ENCODE peak calls at places on chromosomes 2 and 18, in seven cellular contexts. P is HCT116, Q is H1, H is HepG2, N is A549, M is GM12878, I is K562. Z is an unnamed sample.

GRCh38 chr2:40535891-40536290 is 84.0 kb upstream of the SLC8A1 start:
- DNase-seq in Q (no peak), I (no peak), P (no peak), M (no peak), H (no peak), N (no peak), Z (no peak)

GRCh38 chr2:137987011-137987410 is 22.7 kb downstream of the HNMT start:
- DNase-seq in H (no peak), I (no peak), N (no peak), P (no peak), M (no peak), Q (no peak), Z (no peak)

GRCh38 chr2:218003994-218004419 is 1.2 kb upstream of the TNS1 start:
- DNase-seq in P (no peak), I (no peak), M (no peak), N (peak), Q (no peak), H (no peak), Z (peak)

GRCh38 chr2:183248866-183249567 is 124.8 kb downstream of the NUP35 start:
- DNase-seq in N (peak), Q (no peak), M (no peak), H (peak), P (peak), I (peak), Z (peak)

GRCh38 chr2:218995972-218996644 is 2.9 kb upstream of the CRYBA2 start:
- DNase-seq in H (peak), I (peak), P (peak), M (no peak), N (peak), Q (no peak), Z (peak)

GRCh38 chr2:216308532-216308931 is 63.8 kb downstream of the MARCHF4 start:
- DNase-seq in I (no peak), P (no peak), N (no peak), M (no peak), H (no peak), Q (no peak), Z (peak)

GRCh38 chr2:136389809-136390208 is 271.9 kb upstream of the CXCR4 start:
- DNase-seq in Q (no peak), I (no peak), M (no peak), H (no peak), P (no peak), N (no peak), Z (no peak)

GRCh38 chr2:51997571-51997970 is 965.6 kb upstream of the NRXN1 start:
- DNase-seq in H (no peak), M (no peak), N (peak), P (peak), Q (no peak), I (no peak), Z (no peak)

GRCh38 chr2:235384624-235385023 is 109.2 kb upstream of the AGAP1 start:
- DNase-seq in N (no peak), P (no peak), Q (no peak), I (no peak), M (no peak), H (no peak), Z (no peak)

GRCh38 chr2:52289776-52290175 is 1257.8 kb upstream of the NRXN1 start:
- DNase-seq in I (no peak), M (no peak), Q (no peak), H (no peak), N (no peak), P (no peak), Z (peak)

GRCh38 chr18:59929621-59930295 is 30.0 kb downstream of the PMAIP1 start:
- DNase-seq in Q (no peak), M (no peak), I (no peak), H (no peak), N (no peak), P (no peak), Z (peak)

GRCh38 chr2:196925768-196926561 is 542 bp downstream of the PGAP1 start:
- DNase-seq in H (peak), P (no peak), Q (no peak), M (no peak), I (peak), N (peak), Z (peak)

GRCh38 chr2:133418021-133418420 is 150.2 kb downstream of the NCKAP5 start:
- DNase-seq in H (no peak), M (peak), N (no peak), P (no peak), Q (no peak), I (no peak), Z (no peak)

GRCh38 chr2:24009680-24010476 is at the start of gene MFSD2B:
- DNase-seq in H (no peak), P (no peak), M (no peak), N (no peak), I (peak), Q (no peak), Z (no peak)

GRCh38 chr18:68735498-68736343 is 20.8 kb upstream of the TMX3 start:
- DNase-seq in P (peak), M (no peak), Q (no peak), I (peak), H (peak), N (peak), Z (peak)

GRCh38 chr2:100257939-100258338 is 64.4 kb downstream of the LONRF2 start:
- DNase-seq in Q (no peak), H (no peak), M (no peak), N (no peak), P (no peak), I (no peak), Z (peak)

GRCh38 chr18:41642756-41643155 is 312.3 kb upstream of the PIK3C3 start:
- DNase-seq in I (no peak), H (no peak), P (no peak), N (no peak), M (no peak), Q (no peak), Z (no peak)

GRCh38 chr2:18614042-18614441 is 24.7 kb upstream of the NT5C1B start:
- DNase-seq in Q (no peak), M (no peak), I (no peak), P (no peak), N (no peak), H (no peak), Z (peak)

GRCh38 chr2:40434638-40435296 is 17.1 kb downstream of the SLC8A1 start:
- DNase-seq in Q (no peak), P (peak), H (no peak), N (peak), I (no peak), M (no peak), Z (peak)

DNA sequence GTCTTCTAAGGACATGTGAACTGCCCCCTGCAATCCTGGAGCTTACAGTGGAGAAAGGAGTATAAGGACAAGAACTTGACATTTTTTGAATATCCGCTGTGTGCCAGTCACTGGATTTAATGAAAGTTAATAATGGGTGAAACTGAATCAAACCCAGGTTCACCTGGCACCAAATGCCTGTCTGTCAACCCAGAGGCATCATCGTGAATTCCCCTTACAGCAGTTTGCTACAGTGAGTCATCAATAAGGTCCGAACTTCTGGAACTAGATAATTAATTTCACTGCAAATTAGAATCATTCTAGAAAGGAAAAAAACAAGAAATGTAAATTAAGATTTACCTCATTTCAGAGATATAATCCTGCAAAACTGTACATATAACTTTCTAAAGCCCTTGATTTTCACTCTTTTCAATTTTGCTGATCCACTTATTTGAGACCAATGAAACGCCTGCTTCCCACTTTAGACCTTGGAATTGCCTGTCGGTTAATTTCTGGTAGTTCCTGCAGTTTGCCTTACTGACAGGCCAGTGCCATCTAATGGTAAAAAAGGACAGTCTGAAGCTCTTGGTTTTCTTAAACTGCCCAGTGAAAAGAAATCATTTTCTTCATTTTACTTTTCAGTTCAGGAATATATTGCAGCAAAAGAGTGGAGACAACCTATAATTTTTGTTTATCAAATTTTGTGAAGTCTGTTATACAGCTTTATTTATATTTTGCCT is 8.2 kb downstream of the DSG2 start:
- DNase-seq in P (no peak), N (peak), I (no peak), H (peak), Q (no peak), M (no peak), Z (peak)
- TF ChIP-seq CEBPB in P (no peak), N (no peak), I (no peak), H (no peak), Q (no peak), M (no peak), Z (no peak)

GRCh38 chr2:66192888-66193287 is 242.0 kb upstream of the MEIS1 start:
- DNase-seq in I (no peak), H (no peak), Q (no peak), N (no peak), P (no peak), M (no peak), Z (no peak)

GRCh38 chr2:66185497-66186034 is 249.4 kb upstream of the MEIS1 start:
- DNase-seq in H (no peak), I (no peak), Q (no peak), N (no peak), P (no peak), M (no peak), Z (no peak)

GRCh38 chr2:66189598-66189997 is 245.3 kb upstream of the MEIS1 start:
- DNase-seq in M (no peak), I (no peak), H (no peak), Q (no peak), N (no peak), P (no peak), Z (no peak)
- TF ChIP-seq RAD21 in M (no peak), I (no peak), H (no peak), Q (no peak), N (no peak), P (no peak), Z (no peak)

DNA sequence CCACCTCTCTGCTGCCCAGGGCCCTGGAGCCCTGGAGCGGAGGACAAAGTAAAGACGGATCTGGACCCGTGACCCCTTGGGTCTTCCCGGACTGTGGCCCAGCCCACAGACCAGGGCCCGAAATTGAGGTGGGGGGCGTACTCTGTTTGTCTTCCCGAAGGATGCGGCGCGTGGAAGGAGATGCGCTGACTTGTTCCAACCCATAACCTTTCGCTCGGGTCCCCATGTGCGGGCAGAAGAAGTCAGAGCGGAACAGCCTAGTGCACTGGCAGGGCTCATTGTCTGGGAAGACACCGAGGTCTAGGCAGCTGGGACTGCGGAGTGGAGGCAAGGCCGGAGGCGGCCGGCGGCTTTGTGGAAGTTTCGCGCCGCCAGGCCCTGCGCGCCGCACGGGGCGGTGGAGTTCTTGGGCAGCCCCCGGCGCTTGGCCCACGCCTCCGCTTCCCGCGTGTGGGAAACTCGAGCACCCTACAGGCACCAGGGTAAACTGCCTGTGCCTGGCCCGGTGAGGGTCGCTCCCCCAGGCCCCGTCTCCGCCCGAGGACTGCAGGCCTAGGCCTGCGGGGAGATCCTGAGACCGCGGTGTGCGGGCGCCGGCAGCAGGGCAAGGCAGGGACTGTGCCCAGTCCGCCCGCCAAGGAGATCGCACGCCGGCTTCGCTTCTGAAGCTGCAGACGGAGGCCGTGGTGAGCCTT is 9.8 kb downstream of the POU3F3 start:
- DNase-seq in N (no peak), P (no peak), M (no peak), Q (no peak), H (no peak), I (no peak), Z (no peak)
- TF ChIP-seq CEBPB in N (no peak), P (no peak), M (no peak), Q (no peak), H (no peak), I (no peak), Z (no peak)

DNA sequence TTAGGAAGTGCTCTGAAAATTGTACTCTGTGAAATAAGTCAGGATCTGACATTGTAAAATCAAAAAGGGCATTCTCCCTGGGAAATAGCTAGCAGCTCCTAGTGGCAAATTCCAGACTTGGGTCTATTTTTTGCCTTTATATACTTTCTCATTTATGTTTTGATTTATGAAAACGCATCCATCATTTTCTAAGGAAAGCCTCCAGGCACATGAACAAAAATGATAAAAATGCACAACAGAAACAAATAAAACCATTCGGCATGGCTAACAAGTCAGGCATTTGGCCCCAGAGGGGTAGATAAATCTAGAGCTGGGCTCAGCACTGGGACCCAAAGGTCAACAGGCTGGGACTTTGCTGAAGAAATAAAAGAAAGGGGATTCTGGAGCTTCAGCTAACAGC is 167.0 kb downstream of the BCL11A start:
- DNase-seq in Q (no peak), P (no peak), H (no peak), I (no peak), N (no peak), M (no peak), Z (no peak)
- TF ChIP-seq RAD21 in Q (no peak), P (no peak), H (no peak), I (no peak), N (no peak), M (no peak), Z (no peak)

DNA sequence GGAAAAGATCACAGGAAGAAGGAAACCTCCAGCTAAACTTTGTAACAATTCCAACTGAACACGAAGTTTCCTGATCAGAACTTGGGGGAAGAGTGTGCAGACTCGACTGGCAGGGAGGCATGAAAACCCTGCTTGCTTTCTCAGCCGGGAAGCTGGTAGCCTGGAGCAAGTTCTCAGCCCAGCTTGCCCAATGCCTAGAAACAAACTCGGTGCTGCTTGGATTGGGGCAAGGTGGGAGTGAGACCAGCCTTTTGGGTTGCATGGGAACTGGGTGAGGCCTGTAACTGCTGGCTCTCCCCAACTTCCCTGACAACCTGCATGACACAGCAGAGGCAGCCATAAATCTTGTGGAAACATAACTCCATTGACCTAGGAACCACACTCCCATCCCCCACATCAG is 1859.6 kb upstream of the CELF4 start:
- DNase-seq in I (no peak), P (no peak), H (no peak), Q (no peak), M (no peak), N (no peak), Z (no peak)
- TF ChIP-seq CEBPB in I (no peak), P (no peak), H (no peak), Q (no peak), M (no peak), N (no peak), Z (no peak)

GRCh38 chr2:63050186-63050915 is at the start of gene OTX1:
- DNase-seq in M (peak), H (peak), Q (no peak), P (peak), I (peak), N (peak), Z (peak)
- TF ChIP-seq RAD21 in M (no peak), H (peak), Q (no peak), P (no peak), I (no peak), N (peak), Z (no peak)

GRCh38 chr18:46247938-46248337 is 143.8 kb downstream of the HAUS1 start:
- DNase-seq in Q (no peak), N (no peak), M (no peak), H (no peak), P (no peak), I (no peak), Z (no peak)
- TF ChIP-seq CEBPB in Q (no peak), N (no peak), M (no peak), H (no peak), P (no peak), I (no peak), Z (no peak)

Z was measured in IMR-90.